ENCODE peak calls at places on chromosomes 16 and 17, in four cellular contexts. P is ascending aorta, B is MM.1S, Q is K562. N is an unnamed sample.

GRCh38 chr16:79278506-79278905 is 322.0 kb downstream of the MAF start:
- DNase-seq in P (no peak), Q (no peak), B (peak; percentile 79), N (no peak)

GRCh38 chr17:43601280-43602050 is 55.3 kb upstream of the ETV4 start:
- DNase-seq in B (no peak), P (peak; percentile 61), Q (no peak), N (no peak)

GRCh38 chr17:72501404-72502110 is 380.7 kb downstream of the SOX9 start:
- DNase-seq in Q (no peak), B (no peak), P (no peak), N (no peak)

GRCh38 chr17:9205520-9206159 is 184.3 kb downstream of the NTN1 start:
- DNase-seq in Q (no peak), B (no peak), P (no peak), N (no peak)

GRCh38 chr16:525520-526180 is 1.9 kb upstream of the CAPN15 start:
- DNase-seq in B (no peak), P (no peak), Q (peak; percentile 82), N (peak; percentile 88)

GRCh38 chr17:50575581-50576210 is 15.2 kb downstream of the CACNA1G start:
- DNase-seq in Q (no peak), B (peak; percentile 19), P (no peak), N (no peak)

GRCh38 chr16:17414916-17415315 is 55.8 kb downstream of the XYLT1 start:
- DNase-seq in B (no peak), Q (no peak), P (no peak), N (no peak)

GRCh38 chr17:72657467-72658317 is 434.8 kb downstream of the SLC39A11 start:
- DNase-seq in B (no peak), P (no peak), Q (no peak), N (peak; percentile 84)

GRCh38 chr17:74822329-74823175 is 37.1 kb downstream of the GRIN2C start:
- DNase-seq in Q (no peak), B (no peak), P (no peak), N (no peak)

GRCh38 chr16:1559446-1559975 is 26.0 kb downstream of the TMEM204 start:
- DNase-seq in Q (no peak), B (no peak), P (no peak), N (no peak)

DNA sequence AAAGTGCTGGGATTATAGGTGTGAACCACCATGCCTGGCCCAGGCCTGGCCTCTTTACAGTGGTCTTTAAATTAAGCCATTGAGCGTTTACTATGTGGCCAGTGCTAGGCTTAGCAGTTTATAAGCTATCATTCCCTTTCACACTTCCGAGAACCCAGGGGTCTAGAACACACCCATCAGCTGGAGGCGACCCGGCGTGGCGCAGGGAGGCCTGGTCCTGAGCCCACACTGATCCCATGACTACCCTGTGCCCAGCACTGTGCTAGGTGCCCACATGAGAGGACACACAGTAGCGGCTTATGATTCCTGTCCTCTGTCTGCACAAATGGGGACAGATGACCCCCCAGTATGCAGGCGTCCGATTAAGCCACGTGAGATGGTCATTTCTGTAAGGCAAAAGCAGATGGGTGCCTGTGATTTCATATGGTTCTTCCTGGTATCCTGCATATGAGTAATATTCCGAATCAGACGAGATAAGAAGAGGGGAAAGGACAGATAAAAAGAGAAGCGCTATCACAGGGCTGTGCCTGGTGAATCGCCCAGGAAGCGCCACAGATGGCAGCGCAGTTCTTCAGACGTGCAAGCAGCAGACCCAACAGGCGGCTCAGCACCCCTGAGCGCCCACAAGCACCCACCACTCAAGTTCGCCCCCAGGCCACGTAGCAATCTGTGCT is 5.2 kb downstream of the OSGIN1 start:
- DNase-seq in Q (no peak), B (no peak), P (no peak), N (no peak)
- H3K36me3 ChIP-seq in Q (peaks cover 5% of the 10 kb centered on the region), B (no peaks in the 10 kb centered on the region), P (peaks cover 28% of the 10 kb centered on the region), N (no peaks in the 10 kb centered on the region)

GRCh38 chr16:67855789-67856188 is 8.3 kb upstream of the CENPT start:
- DNase-seq in Q (no peak), P (no peak), B (no peak), N (no peak)
- H3K36me3 ChIP-seq in Q (peaks cover 49% of the 10 kb centered on the region), P (no peaks in the 10 kb centered on the region), B (no peaks in the 10 kb centered on the region), N (peaks cover 4% of the 10 kb centered on the region)

GRCh38 chr16:11748023-11748403 is 5.4 kb upstream of the TXNDC11 start:
- DNase-seq in B (no peak), P (no peak), Q (no peak), N (no peak)

GRCh38 chr16:11744075-11744470 is 1.4 kb upstream of the TXNDC11 start:
- DNase-seq in P (no peak), Q (no peak), B (no peak), N (no peak)

GRCh38 chr16:11752856-11753255 is 10.2 kb upstream of the TXNDC11 start:
- DNase-seq in P (no peak), B (no peak), Q (no peak), N (no peak)

GRCh38 chr16:11750056-11750455 is 7.4 kb upstream of the TXNDC11 start:
- DNase-seq in B (no peak), Q (no peak), P (no peak), N (no peak)

DNA sequence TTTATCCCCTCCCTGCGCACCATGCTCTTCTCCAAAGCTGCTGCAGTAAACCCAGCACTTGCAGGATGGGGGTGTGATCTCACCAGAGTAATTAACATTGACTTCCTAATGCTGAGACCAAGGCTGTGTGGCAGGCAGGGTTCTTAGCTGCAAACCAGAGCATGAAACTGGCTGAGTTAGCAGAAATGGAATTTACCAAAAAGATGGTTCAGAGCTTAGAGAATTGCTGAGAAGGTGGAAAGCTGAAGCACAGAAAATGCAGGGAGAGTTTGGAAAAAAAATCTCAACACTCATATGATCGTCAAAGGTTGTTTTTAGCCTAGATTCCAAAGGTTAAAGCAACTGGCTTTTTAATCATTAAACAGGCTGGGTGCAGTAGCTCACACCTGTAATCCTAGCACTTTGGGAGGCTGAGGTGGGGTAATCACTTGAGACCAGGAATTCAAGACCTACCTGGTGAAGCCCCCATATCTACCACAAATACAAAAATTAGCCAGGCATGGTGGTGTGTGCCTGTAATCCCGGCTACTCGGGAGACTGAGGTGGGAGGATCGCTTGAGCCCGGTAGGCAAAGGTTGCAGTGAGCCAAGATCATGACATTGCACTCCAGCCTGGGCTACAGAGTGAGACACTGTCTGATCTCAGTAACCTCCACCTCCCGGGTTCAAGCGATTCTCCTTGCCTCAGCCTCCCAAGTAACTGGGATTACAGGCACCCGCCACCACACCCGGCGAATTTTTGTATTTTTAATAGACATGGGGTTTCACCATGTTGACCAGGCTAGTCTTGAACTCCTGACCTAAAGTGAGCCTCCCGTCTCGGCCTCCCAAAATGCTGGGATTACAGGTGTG is 6.0 kb upstream of the TXNDC11 start:
- DNase-seq in P (no peak), B (peak; percentile 87), Q (no peak), N (no peak)
- H3K36me3 ChIP-seq in P (peaks cover 35% of the 10 kb centered on the region), B (peaks cover 13% of the 10 kb centered on the region), Q (peaks cover 47% of the 10 kb centered on the region), N (peaks cover 18% of the 10 kb centered on the region)

GRCh38 chr17:1325766-1326165 is 46.3 kb downstream of the TRARG1 start:
- DNase-seq in P (no peak), Q (no peak), B (no peak), N (no peak)
- H3K36me3 ChIP-seq in P (no peaks in the 10 kb centered on the region), Q (no peaks in the 10 kb centered on the region), B (no peaks in the 10 kb centered on the region), N (no peaks in the 10 kb centered on the region)

GRCh38 chr16:4454618-4455017 is 19.8 kb downstream of the NMRAL1 start:
- DNase-seq in P (no peak), Q (no peak), B (no peak), N (no peak)

GRCh38 chr16:4455081-4455480 is 19.3 kb downstream of the NMRAL1 start:
- DNase-seq in P (no peak), B (no peak), Q (no peak), N (no peak)

GRCh38 chr16:4450430-4450829 is 24.0 kb downstream of the NMRAL1 start:
- DNase-seq in Q (no peak), B (no peak), P (no peak), N (no peak)

GRCh38 chr16:4450921-4451619 is 23.4 kb downstream of the NMRAL1 start:
- DNase-seq in B (no peak), Q (no peak), P (no peak), N (no peak)

GRCh38 chr16:4452674-4453073 is 21.8 kb downstream of the NMRAL1 start:
- DNase-seq in Q (no peak), B (no peak), P (no peak), N (no peak)
- H3K36me3 ChIP-seq in Q (peaks cover 92% of the 10 kb centered on the region), B (peaks cover 16% of the 10 kb centered on the region), P (peaks cover 66% of the 10 kb centered on the region), N (peaks cover 16% of the 10 kb centered on the region)